ENCODE peak calls at places on chromosomes 2 and 18, in five cellular contexts. N, I, B, C and Y are unnamed samples.

GRCh38 chr2:108971661-108972566 is 17.1 kb downstream of the EDAR start:
- DNase-seq in N (no peak), I (no peak), B (no peak), C (peak), Y (no peak)

GRCh38 chr2:16626497-16626896 is 39.1 kb downstream of the CYRIA start:
- DNase-seq in N (no peak), I (no peak), B (peak), C (no peak), Y (no peak)

GRCh38 chr2:238528953-238529781 is 102.4 kb downstream of the ASB1 start:
- DNase-seq in N (no peak), I (no peak), B (peak), C (peak), Y (no peak)

GRCh38 chr2:112173646-112174319 is 35.6 kb downstream of the FBLN7 start:
- DNase-seq in N (no peak), I (no peak), B (no peak), C (no peak), Y (no peak)

GRCh38 chr2:175476374-175476773 is 294.9 kb upstream of the ATP5MC3 start:
- DNase-seq in N (no peak), I (no peak), B (no peak), C (no peak), Y (no peak)

GRCh38 chr18:36829362-36830140 is 624 bp downstream of the KIAA1328 start:
- DNase-seq in N (no peak), I (no peak), B (no peak), C (no peak), Y (no peak)

GRCh38 chr18:55419132-55419938 is 168.7 kb downstream of the TCF4 start:
- DNase-seq in N (no peak), I (no peak), B (no peak), C (no peak), Y (no peak)

GRCh38 chr2:238136820-238137537 is 1.5 kb upstream of the KLHL30 start:
- DNase-seq in N (no peak), I (no peak), B (peak), C (no peak), Y (no peak)

GRCh38 chr2:127525692-127526141 is 572 bp downstream of the IWS1 start:
- DNase-seq in N (no peak), I (no peak), B (peak), C (no peak), Y (no peak)

GRCh38 chr2:127626917-127627739 is 18.8 kb upstream of the GPR17 start:
- DNase-seq in N (no peak), I (no peak), B (no peak), C (no peak), Y (no peak)

GRCh38 chr2:159684796-159685195 is 27.5 kb upstream of the MARCHF7 start:
- DNase-seq in N (no peak), I (no peak), B (peak), C (no peak), Y (no peak)

GRCh38 chr2:128303095-128303791 is 15.4 kb downstream of the HS6ST1 start:
- DNase-seq in N (no peak), I (no peak), B (no peak), C (no peak), Y (no peak)

GRCh38 chr2:179946810-179947485 is 60.1 kb downstream of the CWC22 start:
- DNase-seq in N (no peak), I (no peak), B (no peak), C (no peak), Y (no peak)

GRCh38 chr2:168635065-168635577 is 167.3 kb upstream of the NOSTRIN start:
- DNase-seq in N (no peak), I (no peak), B (peak), C (no peak), Y (no peak)

GRCh38 chr2:27860111-27860510 is 30.1 kb downstream of the RBKS start:
- DNase-seq in N (no peak), I (no peak), B (peak), C (peak), Y (no peak)

GRCh38 chr2:174485763-174486613 is 841 bp downstream of the GPR155 start:
- DNase-seq in N (peak), I (no peak), B (peak), C (no peak), Y (peak)

GRCh38 chr2:86788172-86788571 is 2.5 kb downstream of the CD8A start:
- DNase-seq in N (no peak), I (no peak), B (no peak), C (no peak), Y (no peak)

GRCh38 chr2:219828127-219828526 is 200.7 kb downstream of the SLC4A3 start:
- DNase-seq in N (no peak), I (no peak), B (no peak), C (no peak), Y (no peak)

GRCh38 chr2:70726947-70727725 is 40.9 kb downstream of the ADD2 start:
- DNase-seq in N (no peak), I (no peak), B (peak), C (no peak), Y (no peak)

GRCh38 chr2:130355181-130355577 is 677 bp upstream of the PTPN18 start:
- DNase-seq in N (no peak), I (no peak), B (no peak), C (no peak), Y (no peak)

GRCh38 chr2:82959677-82960076 is 1499.4 kb downstream of the SUCLG1 start:
- DNase-seq in N (no peak), I (no peak), B (no peak), C (no peak), Y (no peak)

GRCh38 chr2:239375278-239376061 is 25.4 kb downstream of the HDAC4 start:
- DNase-seq in N (no peak), I (no peak), B (no peak), C (no peak), Y (no peak)

GRCh38 chr2:170391018-170391417 is 213.1 kb downstream of the MYO3B start:
- DNase-seq in N (no peak), I (no peak), B (no peak), C (no peak), Y (no peak)

GRCh38 chr2:121502781-121503180 is 27.9 kb upstream of the RNU4ATAC start:
- DNase-seq in N (no peak), I (no peak), B (no peak), C (peak), Y (no peak)

GRCh38 chr2:109290887-109291675 is 162.1 kb downstream of the SH3RF3 start:
- DNase-seq in N (no peak), I (no peak), B (no peak), C (peak), Y (no peak)

GRCh38 chr2:218397502-218398436 is 1.9 kb upstream of the CTDSP1 start:
- DNase-seq in N (peak), I (peak), B (peak), C (no peak), Y (peak)

GRCh38 chr2:23664069-23664788 is 262.7 kb downstream of the ATAD2B start:
- DNase-seq in N (no peak), I (no peak), B (no peak), C (no peak), Y (no peak)

GRCh38 chr18:8988262-8988871 is 114.1 kb upstream of the NDUFV2 start:
- DNase-seq in N (peak), I (peak), B (peak), C (no peak), Y (peak)

GRCh38 chr2:12486205-12487118 is 230.3 kb upstream of the TRIB2 start:
- DNase-seq in N (no peak), I (no peak), B (no peak), C (no peak), Y (no peak)

GRCh38 chr2:78132391-78133370 is 610.5 kb upstream of the LRRTM4 start:
- DNase-seq in N (no peak), I (no peak), B (no peak), C (no peak), Y (no peak)

GRCh38 chr2:1947316-1947715 is 203.0 kb upstream of the PXDN start:
- DNase-seq in N (no peak), I (no peak), B (no peak), C (no peak), Y (no peak)

GRCh38 chr2:159744363-159744762 is 32.1 kb downstream of the MARCHF7 start:
- DNase-seq in N (no peak), I (no peak), B (peak), C (no peak), Y (no peak)

GRCh38 chr2:231332872-231333500 is 62.5 kb upstream of the B3GNT7 start:
- DNase-seq in N (no peak), I (no peak), B (no peak), C (no peak), Y (no peak)

GRCh38 chr2:119760237-119760807 is 600 bp downstream of the PTPN4 start:
- DNase-seq in N (no peak), I (no peak), B (no peak), C (no peak), Y (no peak)

GRCh38 chr2:152093464-152093863 is 5.4 kb downstream of the CACNB4 start:
- DNase-seq in N (no peak), I (no peak), B (peak), C (no peak), Y (no peak)

GRCh38 chr2:44940053-44940494 is 1.4 kb upstream of the SIX3 start:
- DNase-seq in N (no peak), I (no peak), B (no peak), C (no peak), Y (no peak)

GRCh38 chr2:72349016-72349415 is 201.4 kb upstream of the CYP26B1 start:
- DNase-seq in N (no peak), I (no peak), B (peak), C (no peak), Y (no peak)

GRCh38 chr2:238493880-238494572 is 67.3 kb downstream of the ASB1 start:
- DNase-seq in N (no peak), I (no peak), B (no peak), C (no peak), Y (no peak)